ENCODE peak calls at places on chromosomes 16 and 17, in ten cellular contexts. X, P, N, O, J, A, Z, W, G and T are unnamed samples.

GRCh38 chr16:4113358-4114256 is 2.6 kb downstream of the ADCY9 start:
- DNase-seq in P (no peak), A (no peak), X (no peak), W (no peak), N (no peak), Z (no peak), J (no peak), O (no peak), G (no peak), T (no peak)

GRCh38 chr16:28097500-28097899 is 34.0 kb upstream of the GSG1L start:
- DNase-seq in P (no peak), O (no peak), X (no peak), A (no peak), Z (no peak), W (no peak), J (no peak), G (no peak), N (no peak), T (no peak)

GRCh38 chr16:8958344-8958808 is 5.3 kb downstream of the USP7 start:
- DNase-seq in P (no peak), X (no peak), Z (no peak), G (no peak), A (no peak), N (no peak), J (no peak), O (peak), W (peak), T (no peak)

GRCh38 chr17:82943751-82944150 is 103.9 kb upstream of the ZNF750 start:
- DNase-seq in X (no peak), W (no peak), O (no peak), A (no peak), J (no peak), N (no peak), Z (no peak), P (no peak), G (no peak), T (no peak)

GRCh38 chr17:30413109-30413508 is 34.4 kb downstream of the CPD start:
- DNase-seq in N (no peak), Z (no peak), G (no peak), P (no peak), O (no peak), J (no peak), W (peak), A (no peak), X (no peak), T (no peak)

GRCh38 chr17:14316131-14316854 is 15.4 kb downstream of the HS3ST3B1 start:
- DNase-seq in Z (no peak), P (no peak), J (no peak), G (no peak), A (no peak), O (no peak), W (peak), X (no peak), N (no peak), T (no peak)

GRCh38 chr17:77316191-77316641 is 175.4 kb downstream of the SEC14L1 start:
- DNase-seq in Z (no peak), P (no peak), X (peak), N (no peak), A (no peak), G (no peak), J (no peak), W (peak), O (peak), T (no peak)

GRCh38 chr17:31072186-31072585 is 22.6 kb upstream of the NF1 start:
- DNase-seq in A (no peak), J (no peak), O (no peak), P (no peak), N (no peak), W (peak), X (no peak), Z (no peak), G (no peak), T (no peak)

GRCh38 chr17:28466521-28467048 is 6.9 kb upstream of the SLC13A2 start:
- DNase-seq in X (no peak), Z (no peak), N (no peak), P (no peak), A (no peak), O (no peak), J (no peak), W (no peak), G (no peak), T (no peak)

GRCh38 chr17:1888741-1889140 is 58.9 kb downstream of the RPA1 start:
- DNase-seq in X (no peak), J (no peak), O (no peak), A (no peak), P (no peak), G (no peak), W (no peak), Z (no peak), N (no peak), T (no peak)

GRCh38 chr17:21376835-21377690 is 906 bp downstream of the KCNJ12 start:
- DNase-seq in N (no peak), X (no peak), P (no peak), Z (no peak), G (peak), J (no peak), A (no peak), O (peak), W (peak), T (no peak)

GRCh38 chr16:27365142-27366089 is 36.6 kb upstream of the IL21R start:
- DNase-seq in J (no peak), P (no peak), Z (no peak), N (no peak), X (no peak), G (no peak), W (peak), A (no peak), O (peak), T (no peak)

GRCh38 chr17:67608691-67609090 is 109.0 kb upstream of the NOL11 start:
- DNase-seq in A (no peak), X (no peak), W (peak), O (no peak), Z (no peak), G (no peak), J (no peak), P (no peak), N (no peak), T (peak)

GRCh38 chr16:81709369-81709900 is 69.7 kb upstream of the PLCG2 start:
- DNase-seq in X (no peak), O (no peak), J (no peak), A (no peak), N (no peak), G (no peak), W (no peak), P (no peak), Z (no peak), T (no peak)

GRCh38 chr16:85794696-85795095 is 4.6 kb downstream of the EMC8 start:
- DNase-seq in G (no peak), X (no peak), O (no peak), P (no peak), J (no peak), N (no peak), W (no peak), Z (no peak), A (no peak), T (no peak)

GRCh38 chr17:57541472-57542394 is 203.4 kb downstream of the CCDC182 start:
- DNase-seq in Z (no peak), P (no peak), J (no peak), X (no peak), A (no peak), O (peak), G (no peak), N (no peak), W (peak), T (no peak)

GRCh38 chr16:14640538-14640937 is 7.8 kb downstream of the BFAR start:
- DNase-seq in J (no peak), N (no peak), A (no peak), P (no peak), W (no peak), Z (no peak), X (no peak), O (no peak), G (no peak), T (no peak)

GRCh38 chr17:69857412-69857835 is 217.6 kb upstream of the KCNJ16 start:
- DNase-seq in A (no peak), J (no peak), W (peak), P (no peak), X (no peak), G (no peak), O (no peak), N (no peak), Z (no peak), T (no peak)

GRCh38 chr17:66152756-66153155 is 39.2 kb downstream of the CEP112 start:
- DNase-seq in W (peak), Z (no peak), N (no peak), X (no peak), J (no peak), G (no peak), P (no peak), A (no peak), O (no peak), T (no peak)

GRCh38 chr17:7132511-7133094 is 18.0 kb upstream of the ASGR2 start:
- DNase-seq in X (peak), Z (no peak), G (no peak), J (no peak), N (peak), O (no peak), P (no peak), W (no peak), A (no peak), T (no peak)

GRCh38 chr17:80793851-80794267 is 197.8 kb upstream of the CHMP6 start:
- DNase-seq in X (no peak), Z (no peak), J (no peak), P (no peak), A (no peak), O (no peak), N (no peak), W (peak), G (no peak), T (no peak)

GRCh38 chr17:48547839-48548686 is 3.2 kb upstream of the HOXB2 start:
- DNase-seq in G (no peak), J (no peak), O (no peak), X (no peak), W (peak), P (no peak), Z (no peak), N (peak), A (peak), T (no peak)

GRCh38 chr17:17258011-17258410 is 21.0 kb upstream of the FLCN start:
- DNase-seq in J (no peak), W (no peak), Z (no peak), G (no peak), P (no peak), O (no peak), N (no peak), X (no peak), A (no peak), T (no peak)

GRCh38 chr16:57906385-57907316 is 64.3 kb downstream of the CNGB1 start:
- DNase-seq in J (no peak), X (no peak), P (no peak), G (no peak), Z (no peak), W (no peak), N (peak), O (no peak), A (no peak), T (peak)

GRCh38 chr17:68611353-68612227 is 10.4 kb upstream of the FAM20A start:
- DNase-seq in P (no peak), X (no peak), J (no peak), N (no peak), O (no peak), W (no peak), A (no peak), Z (no peak), G (no peak), T (no peak)

GRCh38 chr17:48254896-48255295 is 147.3 kb downstream of the SNX11 start:
- DNase-seq in P (no peak), W (no peak), G (no peak), A (no peak), J (no peak), Z (no peak), N (no peak), X (no peak), O (peak), T (no peak)